ENCODE peak calls at places on chromosomes 11 and 22, in seven cellular contexts. Q, R, T, P, C, D and F are unnamed samples.

GRCh38 chr22:27336151-27337090 is 465.1 kb downstream of the MN1 start:
- DNase-seq in Q (no peak), R (no peak), T (no peak), P (no peak), C (no peak), D (no peak), F (peak; percentile 93)

GRCh38 chr11:63951779-63952536 is 13.2 kb downstream of the NAA40 start:
- DNase-seq in Q (no peak), R (no peak), T (no peak), P (no peak), C (no peak), D (no peak), F (peak; percentile 62)

GRCh38 chr22:35740616-35741015 is 22.9 kb downstream of the APOL5 start:
- DNase-seq in Q (no peak), R (no peak), T (no peak), P (no peak), C (no peak), D (no peak), F (no peak)

GRCh38 chr22:43880743-43881055 is 11.1 kb downstream of the PNPLA5 start:
- DNase-seq in Q (no peak), R (no peak), T (no peak), P (no peak), C (no peak), D (no peak), F (no peak)

GRCh38 chr11:6571434-6572008 is 31.9 kb downstream of the RRP8 start:
- DNase-seq in Q (no peak), R (no peak), T (no peak), P (no peak), C (no peak), D (no peak), F (no peak)

GRCh38 chr22:50011447-50012200 is 941 bp downstream of the IL17REL start:
- DNase-seq in Q (no peak), R (no peak), T (no peak), P (no peak), C (no peak), D (no peak), F (no peak)

GRCh38 chr11:6755303-6755952 is 16.3 kb downstream of the OR2AG2 start:
- DNase-seq in Q (peak; percentile 24), R (no peak), T (no peak), P (peak; percentile 52), C (no peak), D (peak; percentile 20), F (peak; percentile 38)

GRCh38 chr11:76723548-76723947 is 53.0 kb upstream of the LRRC32 start:
- DNase-seq in Q (no peak), R (no peak), T (no peak), P (no peak), C (no peak), D (no peak), F (no peak)

GRCh38 chr11:20088368-20089260 is 71.7 kb downstream of the DBX1 start:
- DNase-seq in Q (no peak), R (no peak), T (no peak), P (no peak), C (no peak), D (no peak), F (no peak)

GRCh38 chr11:66614073-66614472 is 2.4 kb upstream of the RBM14 start:
- DNase-seq in Q (no peak), R (no peak), T (no peak), P (no peak), C (no peak), D (no peak), F (no peak)

GRCh38 chr11:117201516-117201866 is 2.3 kb downstream of the TAGLN start:
- DNase-seq in Q (no peak), R (no peak), T (no peak), P (no peak), C (no peak), D (no peak), F (no peak)

GRCh38 chr22:35409783-35410662 is 10.1 kb downstream of the MCM5 start:
- DNase-seq in Q (no peak), R (no peak), T (no peak), P (no peak), C (no peak), D (no peak), F (no peak)

GRCh38 chr11:65187971-65188461 is 6.3 kb downstream of the CAPN1 start:
- DNase-seq in Q (no peak), R (no peak), T (no peak), P (no peak), C (no peak), D (no peak), F (no peak)

GRCh38 chr11:119298726-119299125 is 18.2 kb downstream of the MCAM start:
- DNase-seq in Q (no peak), R (no peak), T (no peak), P (no peak), C (no peak), D (no peak), F (no peak)

GRCh38 chr22:50686794-50687193 is 14.2 kb downstream of the SHANK3 start:
- DNase-seq in Q (no peak), R (no peak), T (no peak), P (no peak), C (no peak), D (no peak), F (no peak)

GRCh38 chr22:42947211-42947990 is 67.5 kb downstream of the PACSIN2 start:
- DNase-seq in Q (peak; percentile 73), R (no peak), T (peak; percentile 6), P (no peak), C (no peak), D (peak; percentile 76), F (peak; percentile 45)

GRCh38 chr22:35708453-35708852 is 9.2 kb upstream of the APOL5 start:
- DNase-seq in Q (no peak), R (no peak), T (no peak), P (no peak), C (no peak), D (no peak), F (no peak)

GRCh38 chr11:125457814-125458343 is 38.2 kb downstream of the FEZ1 start:
- DNase-seq in Q (no peak), R (no peak), T (no peak), P (no peak), C (no peak), D (no peak), F (no peak)

GRCh38 chr22:26589367-26589844 is 526 bp downstream of the TPST2 start:
- DNase-seq in Q (no peak), R (no peak), T (no peak), P (peak; percentile 56), C (no peak), D (no peak), F (peak; percentile 36)

GRCh38 chr11:19676508-19677379 is 35.9 kb upstream of the NAV2 start:
- DNase-seq in Q (no peak), R (no peak), T (no peak), P (no peak), C (no peak), D (peak; percentile 35), F (no peak)

GRCh38 chr11:2759228-2760195 is 59.7 kb upstream of the KCNQ1OT1 start:
- DNase-seq in Q (no peak), R (no peak), T (no peak), P (peak; percentile 38), C (no peak), D (no peak), F (no peak)

GRCh38 chr22:27435839-27436581 is 365.5 kb downstream of the MN1 start:
- DNase-seq in Q (no peak), R (no peak), T (no peak), P (peak; percentile 73), C (no peak), D (no peak), F (peak; percentile 43)

GRCh38 chr22:46061124-46061410 is 84.1 kb upstream of the WNT7B start:
- DNase-seq in Q (no peak), R (no peak), T (no peak), P (no peak), C (no peak), D (no peak), F (no peak)

GRCh38 chr22:19876941-19877625 is 22.4 kb upstream of the GNB1L start:
- DNase-seq in Q (no peak), R (no peak), T (no peak), P (no peak), C (no peak), D (no peak), F (no peak)

GRCh38 chr11:7019500-7020182 is 505 bp downstream of the ZNF214 start:
- DNase-seq in Q (no peak), R (no peak), T (peak; percentile 58), P (no peak), C (no peak), D (peak; percentile 4), F (no peak)

GRCh38 chr22:31085493-31085824 is 4.3 kb downstream of the SMTN start:
- DNase-seq in Q (no peak), R (no peak), T (no peak), P (no peak), C (no peak), D (no peak), F (no peak)

GRCh38 chr11:68505596-68505995 is 45.0 kb downstream of the PPP6R3 start:
- DNase-seq in Q (no peak), R (no peak), T (no peak), P (no peak), C (no peak), D (no peak), F (no peak)

GRCh38 chr11:12675951-12676711 is 1.9 kb downstream of the TEAD1 start:
- DNase-seq in Q (no peak), R (no peak), T (peak; percentile 45), P (no peak), C (no peak), D (peak; percentile 34), F (peak; percentile 41)

GRCh38 chr11:119684361-119685072 is 44.5 kb downstream of the NECTIN1 start:
- DNase-seq in Q (no peak), R (no peak), T (no peak), P (no peak), C (no peak), D (no peak), F (peak; percentile 90)

GRCh38 chr22:45462034-45462655 is 40.5 kb upstream of the FBLN1 start:
- DNase-seq in Q (no peak), R (no peak), T (no peak), P (no peak), C (no peak), D (no peak), F (no peak)

GRCh38 chr11:62666259-62666926 is 1.3 kb downstream of the CSKMT start:
- DNase-seq in Q (no peak), R (no peak), T (no peak), P (no peak), C (no peak), D (no peak), F (no peak)

GRCh38 chr22:37381489-37381888 is 45.8 kb downstream of the ELFN2 start:
- DNase-seq in Q (no peak), R (no peak), T (no peak), P (no peak), C (no peak), D (no peak), F (no peak)

GRCh38 chr22:35910013-35910860 is 118.4 kb downstream of the RBFOX2 start:
- DNase-seq in Q (no peak), R (no peak), T (no peak), P (no peak), C (no peak), D (no peak), F (no peak)

GRCh38 chr11:73995731-73996130 is 13.1 kb upstream of the UCP2 start:
- DNase-seq in Q (no peak), R (no peak), T (no peak), P (no peak), C (no peak), D (no peak), F (no peak)